ENCODE peak calls at places on chromosomes 7 and 10, in six cellular contexts. N, M, O, E, H and J are unnamed samples.

GRCh38 chr7:37128644-37129043 is 320.0 kb downstream of the ELMO1 start:
- DNase-seq in N (peak; percentile 48), O (no peak), E (no peak), M (no peak), H (no peak), J (no peak)

GRCh38 chr10:35336084-35336831 is at the start of gene CCNY:
- DNase-seq in H (peak; percentile 79), E (peak; percentile 80), M (peak; percentile 67), O (no peak), N (peak; percentile 24), J (peak; percentile 94)

GRCh38 chr10:58517071-58517470 is 4.4 kb downstream of the BICC1 start:
- DNase-seq in E (no peak), O (no peak), N (no peak), M (no peak), H (no peak), J (no peak)

GRCh38 chr7:1763033-1763432 is 93.0 kb downstream of the ELFN1 start:
- DNase-seq in O (no peak), H (no peak), M (no peak), N (no peak), E (no peak), J (no peak)

GRCh38 chr10:30348378-30348776 is 701 bp downstream of the MTPAP start:
- DNase-seq in O (no peak), M (no peak), H (no peak), E (peak; percentile 26), N (no peak), J (no peak)

GRCh38 chr7:8638076-8638475 is 204.7 kb downstream of the NXPH1 start:
- DNase-seq in M (no peak), N (no peak), E (peak; percentile 1), H (no peak), O (no peak), J (no peak)

GRCh38 chr7:76272872-76273271 is 29.6 kb upstream of the HSPB1 start:
- DNase-seq in E (no peak), O (no peak), N (no peak), H (no peak), M (no peak), J (no peak)

GRCh38 chr7:155669717-155670505 is 25.4 kb downstream of the RBM33 start:
- DNase-seq in E (peak; percentile 87), N (peak; percentile 92), O (no peak), H (no peak), M (no peak), J (peak; percentile 45)

GRCh38 chr10:74900297-74900696 is 73.9 kb downstream of the KAT6B start:
- DNase-seq in H (no peak), N (no peak), O (no peak), M (no peak), E (no peak), J (no peak)

GRCh38 chr7:29639887-29640600 is 76.4 kb downstream of the PRR15 start:
- DNase-seq in O (no peak), N (no peak), E (no peak), M (no peak), H (no peak), J (no peak)

GRCh38 chr10:103917326-103918052 is 495 bp downstream of the STN1 start:
- DNase-seq in H (no peak), N (no peak), O (peak; percentile 6), M (peak; percentile 10), E (peak; percentile 66), J (peak; percentile 49)

GRCh38 chr7:150685219-150686029 is at the start of gene GIMAP2:
- DNase-seq in O (no peak), N (peak; percentile 24), M (no peak), E (peak; percentile 76), H (no peak), J (peak; percentile 34)

GRCh38 chr7:92133737-92134270 is 473 bp downstream of the CYP51A1 start:
- DNase-seq in M (peak; percentile 91), H (peak; percentile 45), E (peak; percentile 80), N (peak; percentile 68), O (peak; percentile 61), J (peak; percentile 78)

GRCh38 chr10:112793197-112793921 is 156.7 kb upstream of the TCF7L2 start:
- DNase-seq in O (no peak), E (peak; percentile 6), N (no peak), M (no peak), H (no peak), J (no peak)

GRCh38 chr7:22730921-22731654 is 4.1 kb downstream of the IL6 start:
- DNase-seq in H (no peak), M (no peak), O (no peak), E (no peak), N (peak; percentile 84), J (no peak)

GRCh38 chr7:105585850-105586500 is 4.7 kb upstream of the EFCAB10 start:
- DNase-seq in E (no peak), O (no peak), H (no peak), N (no peak), M (no peak), J (no peak)

GRCh38 chr10:98172073-98172472 is 37.6 kb downstream of the R3HCC1L start:
- DNase-seq in E (no peak), N (no peak), H (no peak), M (no peak), O (no peak), J (peak; percentile 65)

GRCh38 chr10:77609781-77610272 is 27.8 kb downstream of the KCNMA1 start:
- DNase-seq in H (no peak), E (no peak), N (peak; percentile 19), M (no peak), O (no peak), J (no peak)

GRCh38 chr10:21134645-21135395 is 237.7 kb upstream of the NEBL start:
- DNase-seq in O (no peak), M (no peak), H (no peak), E (peak; percentile 3), N (no peak), J (no peak)

GRCh38 chr10:86795353-86795752 is 38.9 kb downstream of the BMPR1A start:
- DNase-seq in M (no peak), O (peak; percentile 33), E (no peak), N (no peak), H (no peak), J (peak; percentile 70)

GRCh38 chr10:96496281-96496925 is 17.3 kb downstream of the TLL2 start:
- DNase-seq in H (no peak), N (no peak), M (peak; percentile 33), O (no peak), E (peak; percentile 58), J (peak; percentile 49)

GRCh38 chr10:78937800-78938694 is 130.7 kb upstream of the ZMIZ1 start:
- DNase-seq in N (no peak), H (no peak), O (no peak), E (peak; percentile 59), M (no peak), J (no peak)

GRCh38 chr10:113104071-113104470 is 154.0 kb downstream of the TCF7L2 start:
- DNase-seq in E (no peak), N (no peak), H (no peak), O (no peak), M (no peak), J (peak; percentile 47)

GRCh38 chr10:133357293-133358151 is at the start of gene FUOM:
- DNase-seq in O (peak; percentile 67), N (peak; percentile 29), E (peak; percentile 53), H (peak; percentile 59), M (peak; percentile 61), J (peak; percentile 95)